ENCODE peak calls at places on chromosomes 7 and 10, in six cellular contexts. C, Q, W, Y, B and S are unnamed samples.

GRCh38 chr10:31939797-31940708 is 11.4 kb upstream of the ARHGAP12 start:
- DNase-seq in C (no peak), Q (no peak), W (no peak), Y (no peak), B (no peak), S (no peak)

GRCh38 chr10:108204528-108205313 is 1040.2 kb upstream of the SORCS1 start:
- DNase-seq in C (no peak), Q (no peak), W (peak), Y (no peak), B (no peak), S (no peak)

GRCh38 chr7:46810986-46811385 is 770.9 kb downstream of the TNS3 start:
- DNase-seq in C (no peak), Q (no peak), W (no peak), Y (no peak), B (no peak), S (no peak)

GRCh38 chr7:84697506-84697905 is 489.4 kb downstream of the SEMA3D start:
- DNase-seq in C (no peak), Q (no peak), W (peak), Y (no peak), B (no peak), S (no peak)

GRCh38 chr7:98163704-98164478 is 47.3 kb upstream of the BHLHA15 start:
- DNase-seq in C (peak), Q (no peak), W (no peak), Y (no peak), B (peak), S (no peak)

GRCh38 chr7:106583133-106583532 is 77.8 kb downstream of the CCDC71L start:
- DNase-seq in C (no peak), Q (no peak), W (no peak), Y (no peak), B (no peak), S (no peak)

GRCh38 chr10:84452006-84452405 is 123.6 kb downstream of the CCSER2 start:
- DNase-seq in C (no peak), Q (no peak), W (peak), Y (no peak), B (no peak), S (no peak)

GRCh38 chr7:150450491-150450992 is at the start of gene GIMAP8:
- DNase-seq in C (peak), Q (peak), W (no peak), Y (peak), B (peak), S (no peak)

GRCh38 chr10:132364594-132364970 is 32.4 kb upstream of the PWWP2B start:
- DNase-seq in C (no peak), Q (no peak), W (no peak), Y (no peak), B (no peak), S (no peak)

GRCh38 chr10:114404171-114405010 is at the start of gene AFAP1L2:
- DNase-seq in C (no peak), Q (peak), W (peak), Y (no peak), B (peak), S (peak)

GRCh38 chr10:114402233-114402632 is 2.1 kb downstream of the AFAP1L2 start:
- DNase-seq in C (no peak), Q (no peak), W (no peak), Y (no peak), B (no peak), S (no peak)

GRCh38 chr10:114405011-114405350 is 679 bp upstream of the AFAP1L2 start:
- DNase-seq in C (no peak), Q (peak), W (peak), Y (no peak), B (no peak), S (no peak)

GRCh38 chr10:114402871-114403544 is 1.3 kb downstream of the AFAP1L2 start:
- DNase-seq in C (no peak), Q (no peak), W (no peak), Y (no peak), B (no peak), S (no peak)

GRCh38 chr10:114403545-114404161 is 649 bp downstream of the AFAP1L2 start:
- DNase-seq in C (no peak), Q (no peak), W (peak), Y (no peak), B (no peak), S (peak)
- TF ChIP-seq POLR2A in C (no peak), Q (no peak), W (no peak), Y (no peak), B (no peak), S (no peak)

GRCh38 chr10:93755443-93756127 is 2.2 kb upstream of the LGI1 start:
- DNase-seq in C (no peak), Q (no peak), W (no peak), Y (no peak), B (no peak), S (no peak)
- TF ChIP-seq CTCF in C (no peak), Q (no peak), W (no peak), Y (no peak), B (no peak), S (no peak)

DNA sequence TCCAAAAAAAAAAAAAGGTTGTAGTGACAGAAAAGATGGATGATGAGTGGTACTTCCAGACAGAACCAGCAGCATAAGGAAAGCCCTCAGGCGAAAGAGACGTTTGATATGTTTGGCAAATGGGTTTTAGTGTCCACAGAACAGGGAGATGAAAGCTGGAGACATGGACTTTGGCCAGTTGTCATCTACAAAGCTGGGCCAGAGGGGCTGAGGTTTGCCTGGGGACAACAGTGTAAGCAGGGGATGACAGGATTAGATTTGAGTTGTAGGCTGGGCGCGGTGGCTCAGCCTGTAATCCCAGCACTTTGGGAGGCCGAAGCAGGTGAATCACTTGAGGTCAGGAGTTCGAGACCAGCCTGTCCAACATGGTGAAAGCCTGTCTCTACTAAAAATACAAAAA is 47.8 kb upstream of the ELN start:
- DNase-seq in C (no peak), Q (no peak), W (no peak), Y (no peak), B (no peak), S (no peak)
- H3K27ac ChIP-seq in C (no peak), Q (no peak), W (no peak), Y (no peak), B (no peak), S (no peak)

GRCh38 chr10:103620891-103621777 is 127.6 kb downstream of the NEURL1 start:
- DNase-seq in C (no peak), Q (no peak), W (no peak), Y (no peak), B (no peak), S (no peak)
- TF ChIP-seq POLR2A in C (no peak), Q (no peak), W (no peak), Y (no peak), B (no peak), S (no peak)

GRCh38 chr10:97134983-97135382 is 50.8 kb downstream of the SLIT1 start:
- DNase-seq in C (no peak), Q (no peak), W (no peak), Y (no peak), B (no peak), S (no peak)
- TF ChIP-seq CTCF in C (no peak), Q (no peak), W (no peak), Y (no peak), B (no peak), S (no peak)

DNA sequence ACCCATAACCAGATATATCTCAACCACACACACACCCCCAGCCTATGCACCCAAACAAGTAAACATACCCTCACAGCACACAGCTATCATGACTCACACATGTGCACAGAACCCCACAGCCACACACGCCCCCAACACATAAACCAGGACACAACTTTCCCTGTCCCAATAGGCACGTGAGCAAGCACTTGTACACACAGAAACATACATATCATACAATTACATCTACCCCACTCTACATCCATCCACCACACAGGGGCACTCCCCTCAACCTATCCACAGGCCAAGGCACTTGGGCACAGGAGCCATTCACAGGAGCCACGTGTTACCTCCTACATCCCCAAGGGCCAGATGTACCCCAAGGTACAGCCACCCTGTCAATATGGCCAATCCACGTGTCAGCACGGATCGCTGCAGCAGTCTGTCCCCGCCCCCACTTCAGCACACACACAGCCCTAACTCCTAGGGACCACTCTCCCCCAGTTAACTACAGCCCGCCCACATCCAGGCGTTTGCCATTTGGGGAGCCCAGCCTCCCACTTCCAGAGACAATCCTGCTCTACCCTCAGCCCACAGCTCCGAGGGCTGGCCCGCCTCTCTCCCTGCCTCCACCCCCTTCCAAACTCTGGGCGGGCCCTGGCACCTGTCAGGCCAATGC is 163.5 kb downstream of the SH3PXD2A start:
- DNase-seq in C (no peak), Q (no peak), W (no peak), Y (peak), B (no peak), S (no peak)
- H3K27ac ChIP-seq in C (no peak), Q (no peak), W (no peak), Y (no peak), B (no peak), S (peak)

GRCh38 chr10:122879339-122880273 is at the start of gene FAM24B:
- DNase-seq in C (peak), Q (peak), W (peak), Y (peak), B (peak), S (peak)
- TF ChIP-seq POLR2A in C (peak), Q (no peak), W (peak), Y (peak), B (no peak), S (no peak)

GRCh38 chr10:176677-177076 is 41.4 kb downstream of the ZMYND11 start:
- DNase-seq in C (no peak), Q (no peak), W (no peak), Y (no peak), B (no peak), S (no peak)

GRCh38 chr10:173741-174140 is 38.5 kb downstream of the ZMYND11 start:
- DNase-seq in C (no peak), Q (no peak), W (no peak), Y (no peak), B (no peak), S (no peak)

GRCh38 chr10:182441-183201 is 47.4 kb downstream of the ZMYND11 start:
- DNase-seq in C (no peak), Q (no peak), W (no peak), Y (no peak), B (no peak), S (no peak)

GRCh38 chr10:178723-179122 is 43.5 kb downstream of the ZMYND11 start:
- DNase-seq in C (no peak), Q (no peak), W (no peak), Y (no peak), B (no peak), S (no peak)

GRCh38 chr10:178208-178607 is 43.0 kb downstream of the ZMYND11 start:
- DNase-seq in C (no peak), Q (no peak), W (peak), Y (no peak), B (no peak), S (no peak)
- TF ChIP-seq CTCF in C (peak), Q (peak), W (peak), Y (peak), B (peak), S (peak)